ENCODE peak calls at places on chromosomes 7 and 10, in six cellular contexts. Q is Peyer's patch, T is tibial artery, N is fibroblast of the aortic adventitia, G is kidney epithelial cell, J is HFFc6. W is an unnamed sample.

GRCh38 chr10:125151824-125152634 is 8.3 kb downstream of the CTBP2 start:
- DNase-seq in Q (peak; percentile 86), T (no peak), N (no peak), G (no peak), J (no peak), W (no peak)

GRCh38 chr10:33109788-33110469 is 151.9 kb upstream of the ITGB1 start:
- DNase-seq in Q (no peak), T (no peak), N (no peak), G (no peak), J (no peak), W (no peak)

GRCh38 chr7:111083423-111083822 is 7.5 kb upstream of the LRRN3 start:
- DNase-seq in Q (no peak), T (no peak), N (peak; percentile 39), G (no peak), J (no peak), W (no peak)

GRCh38 chr7:875051-875450 is 1.3 kb upstream of the GET4 start:
- DNase-seq in Q (no peak), T (no peak), N (no peak), G (no peak), J (no peak), W (no peak)

GRCh38 chr10:100859204-100859763 is 53.5 kb upstream of the SLF2 start:
- DNase-seq in Q (no peak), T (no peak), N (no peak), G (no peak), J (no peak), W (peak; percentile 17)

GRCh38 chr7:135744938-135745701 is 3.5 kb downstream of the FAM180A start:
- DNase-seq in Q (no peak), T (no peak), N (peak; percentile 82), G (no peak), J (peak; percentile 86), W (no peak)

GRCh38 chr7:57867884-57868701 is 418.1 kb downstream of the ZNF716 start:
- DNase-seq in Q (peak; percentile 30), T (no peak), N (no peak), G (no peak), J (no peak), W (no peak)

GRCh38 chr10:127441350-127442219 is 107.5 kb upstream of the NPS start:
- DNase-seq in Q (no peak), T (no peak), N (no peak), G (peak; percentile 49), J (no peak), W (no peak)

GRCh38 chr7:2248984-2249694 is 7.1 kb downstream of the NUDT1 start:
- DNase-seq in Q (no peak), T (peak; percentile 76), N (peak; percentile 90), G (no peak), J (peak; percentile 96), W (no peak)

GRCh38 chr10:51366044-51366443 is 291.8 kb downstream of the PRKG1 start:
- DNase-seq in Q (no peak), T (no peak), N (no peak), G (no peak), J (no peak), W (no peak)

GRCh38 chr10:106224676-106225075 is 939.8 kb downstream of the SORCS1 start:
- DNase-seq in Q (no peak), T (no peak), N (no peak), G (no peak), J (no peak), W (no peak)

GRCh38 chr10:53719658-53720057 is 947.1 kb upstream of the MBL2 start:
- DNase-seq in Q (no peak), T (no peak), N (no peak), G (no peak), J (no peak), W (no peak)

GRCh38 chr7:158355456-158356065 is 232.1 kb downstream of the PTPRN2 start:
- DNase-seq in Q (no peak), T (no peak), N (no peak), G (no peak), J (no peak), W (no peak)
- TF ChIP-seq CTCF in Q (no peak), T (no peak), N (no peak), G (no peak), J (peak; percentile 64), W (no peak)

DNA sequence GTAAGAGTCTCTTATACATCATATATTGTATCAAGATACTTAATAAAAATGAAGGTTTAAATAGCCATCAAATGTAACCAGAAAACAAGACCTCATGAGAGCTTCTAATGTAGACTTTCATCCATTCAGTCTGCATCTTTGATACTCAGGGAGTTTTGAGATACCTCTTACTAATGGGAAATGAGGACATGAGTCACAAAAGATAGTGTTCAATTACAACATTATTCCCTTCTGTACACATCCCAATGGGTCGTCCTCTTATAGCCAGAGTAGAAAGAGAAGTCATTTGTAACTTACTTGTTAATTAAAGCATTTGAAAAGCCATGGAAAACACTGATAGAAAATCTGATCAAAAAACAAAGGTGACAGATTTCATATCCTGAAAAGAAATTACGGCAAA is 19.4 kb downstream of the SHTN1 start:
- DNase-seq in Q (no peak), T (no peak), N (no peak), G (no peak), J (no peak), W (no peak)
- TF ChIP-seq CTCF in Q (no peak), T (no peak), N (no peak), G (no peak), J (no peak), W (no peak)

GRCh38 chr7:159020987-159021386 is 123.7 kb downstream of the VIPR2 start:
- DNase-seq in Q (peak; percentile 10), T (no peak), N (no peak), G (no peak), J (no peak), W (peak; percentile 34)
- TF ChIP-seq CTCF in Q (no peak), T (no peak), N (no peak), G (no peak), J (peak; percentile 10), W (no peak)

GRCh38 chr10:15858895-15859294 is 1.4 kb downstream of the MINDY3 start:
- DNase-seq in Q (no peak), T (no peak), N (no peak), G (no peak), J (no peak), W (no peak)

GRCh38 chr10:15860692-15861201 is 440 bp upstream of the MINDY3 start:
- DNase-seq in Q (no peak), T (no peak), N (no peak), G (no peak), J (no peak), W (no peak)

GRCh38 chr10:15857001-15857608 is 3.2 kb downstream of the MINDY3 start:
- DNase-seq in Q (no peak), T (no peak), N (no peak), G (no peak), J (no peak), W (no peak)

GRCh38 chr10:15859531-15859864 is 809 bp downstream of the MINDY3 start:
- DNase-seq in Q (no peak), T (no peak), N (no peak), G (no peak), J (no peak), W (no peak)

DNA sequence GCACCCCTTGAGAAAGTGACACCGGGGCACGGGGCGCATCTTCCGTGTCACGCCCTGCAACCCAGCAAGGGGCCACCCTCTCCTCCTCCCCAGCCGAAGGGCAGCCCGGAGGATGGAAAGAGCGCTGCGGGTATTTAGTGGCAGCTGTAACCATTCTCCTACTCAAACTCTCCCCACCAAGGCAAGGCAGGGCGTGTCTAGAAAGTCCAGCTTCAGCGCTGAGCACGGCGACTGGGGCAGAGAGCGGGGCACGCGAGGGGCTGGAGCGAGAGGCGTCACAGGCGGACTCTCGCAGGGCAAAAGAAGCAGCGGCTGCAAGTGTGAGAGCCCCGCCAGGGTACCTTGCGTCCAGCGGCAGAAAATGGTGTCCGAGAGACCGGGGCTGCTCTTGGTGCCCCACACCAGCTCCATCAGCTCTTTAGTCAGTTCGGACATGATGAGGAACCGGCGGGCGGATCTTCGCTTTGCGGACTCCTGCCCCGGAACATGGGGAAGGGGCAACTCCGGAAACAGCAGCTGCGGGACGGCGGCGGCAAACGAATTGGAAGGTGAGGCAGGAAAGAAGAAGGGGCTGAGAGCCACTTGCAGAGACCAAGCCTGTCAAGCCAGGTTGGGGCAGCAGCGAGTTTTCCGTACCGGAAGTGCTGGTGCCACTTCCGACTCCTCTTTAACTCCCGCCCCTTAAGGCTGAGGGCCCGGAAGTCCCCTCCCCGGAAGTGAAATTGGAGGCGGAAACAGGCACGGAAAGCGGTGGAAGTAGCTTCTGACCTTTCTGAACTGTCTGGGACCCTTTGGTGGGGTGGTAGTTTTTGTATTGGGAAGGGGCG is at the start of gene MINDY3:
- DNase-seq in Q (peak; percentile 82), T (peak; percentile 79), N (peak; percentile 84), G (peak; percentile 47), J (peak; percentile 59), W (peak; percentile 53)
- TF ChIP-seq CTCF in Q (no peak), T (no peak), N (no peak), G (no peak), J (no peak), W (no peak)

DNA sequence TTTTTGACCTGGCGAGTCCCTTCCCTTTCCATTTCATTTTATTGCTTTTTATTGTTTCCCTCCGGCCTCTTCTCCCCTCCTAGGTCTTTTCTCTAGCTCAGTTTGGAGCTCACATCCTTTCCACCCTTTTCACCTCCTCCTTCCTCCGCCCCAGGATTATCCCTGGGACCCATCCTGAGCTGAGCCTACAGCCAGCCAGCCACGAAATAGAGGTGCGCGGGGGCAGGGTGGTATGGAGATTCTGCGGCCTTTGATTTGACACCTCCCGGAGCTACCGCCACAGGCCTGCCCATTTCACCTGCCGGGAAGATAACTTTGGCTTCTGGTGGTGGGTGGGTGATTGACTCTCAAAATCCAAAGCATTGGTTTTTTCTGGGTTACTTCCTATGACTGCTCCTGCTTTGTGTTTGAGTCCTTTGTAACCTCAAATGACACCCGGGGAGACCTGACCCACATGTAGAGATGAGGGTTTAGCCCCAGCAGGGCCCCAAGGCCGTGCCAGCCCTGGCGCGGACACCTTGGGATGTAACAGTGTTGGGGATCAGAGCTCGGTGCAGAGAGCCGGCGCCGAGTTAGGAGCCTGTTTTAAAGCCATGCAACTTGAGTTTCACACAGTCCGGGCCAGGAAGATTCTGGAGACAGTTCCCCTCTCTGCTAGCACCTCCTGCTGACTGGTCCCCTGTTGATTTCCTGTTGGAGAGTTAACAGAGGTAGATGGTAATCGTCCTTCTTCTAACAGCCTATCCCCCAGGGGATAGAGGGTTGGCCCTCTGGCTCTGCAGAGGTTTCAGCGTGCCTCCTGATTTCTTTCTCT is 1.5 kb downstream of the DUSP5 start:
- DNase-seq in Q (peak; percentile 63), T (no peak), N (peak; percentile 70), G (no peak), J (peak; percentile 68), W (no peak)
- TF ChIP-seq CTCF in Q (no peak), T (no peak), N (peak; percentile 33), G (peak; percentile 54), J (peak; percentile 50), W (no peak)

GRCh38 chr10:92590623-92591549 is 2.0 kb upstream of the KIF11 start:
- DNase-seq in Q (peak; percentile 53), T (peak; percentile 56), N (peak; percentile 74), G (no peak), J (peak; percentile 45), W (peak; percentile 48)
- TF ChIP-seq CTCF in Q (no peak), T (no peak), N (peak; percentile 55), G (peak; percentile 43), J (peak; percentile 66), W (peak; percentile 29)

W was measured in CD14-positive monocyte.